ENCODE peak calls at places on chromosomes 6 and 20, in seven cellular contexts. B is PC-3; J is amniotic epithelial cell; R is activated effector memory CD4-positive, alpha-beta T cell treated with anti-CD3 and anti-CD28 coated beads, Interleukin-2, amount 50 U/mL, for 16 hours; T is dermis microvascular lymphatic vessel endothelial cell; V is posterior cingulate gyrus; M is WTC11. A is an unnamed sample.

GRCh38 chr6:94049001-94049400 is 629.6 kb upstream of the EPHA7 start:
- DNase-seq in R (no peak), V (no peak), M (no peak), B (no peak), J (no peak), T (no peak), A (no peak)

GRCh38 chr6:156618600-156619205 is 158.5 kb upstream of the ARID1B start:
- DNase-seq in V (no peak), J (no peak), M (peak), B (no peak), R (no peak), T (no peak), A (no peak)

GRCh38 chr6:71855406-71855805 is 30.9 kb upstream of the RIMS1 start:
- DNase-seq in R (no peak), M (no peak), V (no peak), J (no peak), B (peak), T (peak), A (no peak)

GRCh38 chr6:154998855-154999254 is 3.7 kb downstream of the TIAM2 start:
- DNase-seq in M (no peak), R (no peak), T (no peak), V (no peak), B (no peak), J (no peak), A (no peak)

GRCh38 chr6:84332139-84333034 is 104.9 kb upstream of the CEP162 start:
- DNase-seq in R (no peak), B (no peak), T (no peak), V (no peak), J (peak), M (no peak), A (no peak)

GRCh38 chr6:52550014-52550575 is 26.8 kb downstream of the TRAM2 start:
- DNase-seq in R (no peak), B (no peak), T (peak), M (no peak), V (no peak), J (no peak), A (no peak)

GRCh38 chr6:72554203-72554564 is 67.7 kb upstream of the KCNQ5 start:
- DNase-seq in B (peak), V (no peak), J (peak), R (no peak), M (no peak), T (peak), A (no peak)

GRCh38 chr20:58927490-58928061 is 53.5 kb upstream of the NELFCD start:
- DNase-seq in B (peak), T (no peak), R (no peak), J (no peak), V (no peak), M (no peak), A (no peak)

GRCh38 chr6:82084324-82084920 is 163.1 kb downstream of the IBTK start:
- DNase-seq in R (no peak), J (no peak), T (no peak), M (no peak), B (no peak), V (no peak), A (no peak)

GRCh38 chr6:16286151-16286522 is 47.8 kb downstream of the GMPR start:
- DNase-seq in V (peak), J (peak), R (peak), T (peak), M (peak), B (peak), A (no peak)

GRCh38 chr6:144131248-144131709 is 19.0 kb upstream of the STX11 start:
- DNase-seq in M (no peak), J (peak), B (peak), T (no peak), V (no peak), R (no peak), A (no peak)

GRCh38 chr6:105780146-105780860 is 305.8 kb upstream of the PRDM1 start:
- DNase-seq in V (no peak), J (no peak), R (no peak), M (no peak), B (peak), T (no peak), A (no peak)

GRCh38 chr20:58746551-58747399 is 54.2 kb downstream of the NPEPL1 start:
- DNase-seq in M (no peak), T (no peak), B (no peak), V (no peak), J (peak), R (no peak), A (no peak)

GRCh38 chr20:3686867-3687321 is 5.1 kb upstream of the ADAM33 start:
- DNase-seq in B (peak), V (peak), T (no peak), R (no peak), M (no peak), J (peak), A (no peak)

GRCh38 chr6:68633654-68634502 is 1.2 kb upstream of the ADGRB3 start:
- DNase-seq in B (no peak), R (no peak), M (no peak), T (no peak), V (no peak), J (no peak), A (no peak)

GRCh38 chr6:30325150-30325872 is 1.4 kb upstream of the TRIM39 start:
- DNase-seq in J (peak), T (peak), M (peak), R (peak), V (peak), B (peak), A (no peak)

GRCh38 chr6:137416376-137417109 is 77.7 kb downstream of the OLIG3 start:
- DNase-seq in T (no peak), J (peak), R (no peak), B (no peak), V (no peak), M (no peak), A (no peak)

GRCh38 chr6:136410201-136411027 is 120.8 kb upstream of the BCLAF1 start:
- DNase-seq in B (no peak), M (no peak), T (no peak), J (no peak), V (no peak), R (no peak), A (no peak)

GRCh38 chr20:32325706-32326506 is 32.2 kb upstream of the ASXL1 start:
- DNase-seq in R (no peak), J (peak), V (no peak), B (peak), M (no peak), T (peak), A (no peak)

GRCh38 chr6:56292505-56293181 is 45.3 kb upstream of the COL21A1 start:
- DNase-seq in V (peak), J (peak), R (no peak), B (peak), M (peak), T (peak), A (no peak)

GRCh38 chr6:107064579-107065065 is 36.6 kb downstream of the MTRES1 start:
- DNase-seq in T (peak), M (no peak), V (no peak), R (no peak), J (peak), B (peak), A (no peak)

GRCh38 chr20:24450646-24451376 is 18.6 kb upstream of the SYNDIG1 start:
- DNase-seq in R (no peak), V (no peak), T (no peak), M (no peak), J (no peak), B (no peak), A (no peak)

GRCh38 chr6:73394577-73395354 is at the start of gene DDX43:
- DNase-seq in R (peak), V (no peak), B (no peak), M (peak), J (peak), T (peak), A (no peak)

GRCh38 chr6:154958469-154958868 is 36.6 kb upstream of the TIAM2 start:
- DNase-seq in M (no peak), R (no peak), T (no peak), B (no peak), V (no peak), J (no peak), A (no peak)

GRCh38 chr6:80939936-80940335 is 812.5 kb downstream of the TENT5A start:
- DNase-seq in J (peak), B (no peak), R (no peak), T (no peak), V (no peak), M (no peak), A (no peak)

GRCh38 chr6:36333889-36334288 is 2.8 kb downstream of the BNIP5 start:
- DNase-seq in B (no peak), R (no peak), V (peak), J (no peak), M (no peak), T (no peak), A (no peak)

GRCh38 chr20:57619053-57619831 is 984 bp downstream of the ZBP1 start:
- DNase-seq in B (no peak), T (no peak), R (peak), M (no peak), J (no peak), V (no peak), A (no peak)

GRCh38 chr20:40506567-40506966 is 182.5 kb downstream of the MAFB start:
- DNase-seq in B (peak), R (no peak), V (peak), T (no peak), M (no peak), J (peak), A (peak)

GRCh38 chr6:12233693-12234551 is 56.2 kb upstream of the EDN1 start:
- DNase-seq in T (peak), R (peak), B (peak), V (peak), M (no peak), J (peak), A (no peak)

GRCh38 chr6:4727671-4728435 is 48.4 kb upstream of the CDYL start:
- DNase-seq in M (no peak), J (no peak), R (no peak), V (no peak), B (peak), T (no peak), A (no peak)

GRCh38 chr20:1959156-1959555 is 34.7 kb downstream of the PDYN start:
- DNase-seq in B (no peak), T (no peak), M (no peak), V (no peak), J (no peak), R (no peak), A (no peak)